ENCODE peak calls at places on chromosomes 7 and 10, in four cellular contexts. Z is HCT116, Q is HepG2, V is SK-N-SH. W is an unnamed sample.
A peak's percentile ranks its signal among the peaks of the same experiment; 100 is the strongest.

GRCh38 chr7:150450491-150450992 is at the start of gene GIMAP8:
- DNase-seq in Z (no peak), Q (no peak), V (no peak), W (peak; percentile 8)

GRCh38 chr7:92916751-92917369 is 80.5 kb upstream of the CDK6 start:
- DNase-seq in Z (peak; percentile 32), Q (peak; percentile 27), V (peak; percentile 40), W (no peak)

GRCh38 chr7:145753004-145753403 is 363.6 kb upstream of the CNTNAP2 start:
- DNase-seq in Z (no peak), Q (no peak), V (no peak), W (no peak)

GRCh38 chr7:127375626-127376025 is 16.9 kb downstream of the ZNF800 start:
- DNase-seq in Z (no peak), Q (no peak), V (no peak), W (no peak)

GRCh38 chr7:126339813-126340212 is 912.9 kb downstream of the GRM8 start:
- DNase-seq in Z (no peak), Q (no peak), V (peak; percentile 27), W (no peak)

GRCh38 chr7:47488205-47488968 is 93.5 kb downstream of the TNS3 start:
- DNase-seq in Z (no peak), Q (no peak), V (no peak), W (no peak)

GRCh38 chr7:135659159-135659837 is 3.0 kb upstream of the STMP1 start:
- DNase-seq in Z (no peak), Q (no peak), V (no peak), W (no peak)

GRCh38 chr7:47285860-47286491 is 295.9 kb downstream of the TNS3 start:
- DNase-seq in Z (no peak), Q (no peak), V (peak; percentile 85), W (no peak)

GRCh38 chr7:44147026-44147881 is 6.1 kb upstream of the MYL7 start:
- DNase-seq in Z (no peak), Q (no peak), V (peak; percentile 55), W (peak; percentile 91)

GRCh38 chr10:22823109-22823508 is 104.7 kb upstream of the ARMC3 start:
- DNase-seq in Z (peak; percentile 95), Q (peak; percentile 79), V (no peak), W (no peak)

GRCh38 chr7:141073173-141073640 is 657 bp upstream of the TMEM178B start:
- DNase-seq in Z (no peak), Q (peak; percentile 3), V (peak; percentile 83), W (no peak)

GRCh38 chr7:141071260-141071854 is 2.5 kb upstream of the TMEM178B start:
- DNase-seq in Z (peak; percentile 4), Q (peak; percentile 7), V (peak; percentile 91), W (peak; percentile 58)

GRCh38 chr7:141072548-141073172 is 1.2 kb upstream of the TMEM178B start:
- DNase-seq in Z (no peak), Q (no peak), V (peak; percentile 84), W (no peak)

GRCh38 chr7:141073641-141074161 is at the start of gene TMEM178B:
- DNase-seq in Z (no peak), Q (no peak), V (peak; percentile 74), W (no peak)

GRCh38 chr7:141071855-141072547 is 1.9 kb upstream of the TMEM178B start:
- DNase-seq in Z (no peak), Q (no peak), V (peak; percentile 67), W (no peak)
- TF ChIP-seq ELF1 in Z (no peak), Q (no peak), V (no peak), W (no peak)

GRCh38 chr10:24962998-24963397 is 10.6 kb upstream of the PRTFDC1 start:
- DNase-seq in Z (peak; percentile 90), Q (peak; percentile 84), V (no peak), W (no peak)

GRCh38 chr10:24963646-24964045 is 11.2 kb upstream of the PRTFDC1 start:
- DNase-seq in Z (no peak), Q (no peak), V (no peak), W (no peak)

GRCh38 chr10:24961582-24961981 is 9.2 kb upstream of the PRTFDC1 start:
- DNase-seq in Z (no peak), Q (no peak), V (no peak), W (no peak)

GRCh38 chr10:24957624-24958435 is 5.4 kb upstream of the PRTFDC1 start:
- DNase-seq in Z (peak; percentile 31), Q (no peak), V (no peak), W (no peak)

DNA sequence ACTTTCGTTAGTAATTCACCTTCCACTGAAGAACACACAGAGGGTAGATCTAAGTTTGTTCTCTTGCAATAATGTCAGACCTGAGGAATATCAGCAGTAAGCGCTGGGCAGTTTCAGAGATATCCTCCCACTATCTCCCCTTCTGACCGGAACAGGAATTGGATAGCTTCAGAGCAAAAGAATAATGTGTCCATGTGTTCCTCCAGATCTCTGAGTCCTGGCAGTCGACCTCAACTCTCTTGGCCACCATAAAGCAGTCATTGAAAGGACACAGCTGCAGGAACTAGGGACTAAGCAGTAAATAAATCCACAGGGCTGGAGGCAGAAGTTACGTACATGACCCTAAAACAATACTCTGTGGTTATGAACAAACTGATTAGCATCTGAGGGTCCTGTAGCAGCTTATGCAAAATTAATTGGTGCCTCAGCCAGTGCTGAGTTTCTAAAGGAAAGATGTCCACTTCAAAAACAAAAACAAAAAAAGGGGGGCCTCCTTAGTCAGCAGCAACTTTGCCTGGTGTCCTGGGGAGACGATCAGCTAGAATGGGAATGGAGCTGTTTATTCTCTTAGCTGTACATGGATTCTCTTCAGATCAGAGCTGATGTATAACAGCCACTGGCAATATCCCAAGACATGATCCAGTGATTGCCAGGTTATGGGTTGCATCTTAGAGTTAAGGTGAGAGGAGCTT is 6.4 kb upstream of the PRTFDC1 start:
- DNase-seq in Z (no peak), Q (no peak), V (no peak), W (peak; percentile 48)
- TF ChIP-seq ELF1 in Z (no peak), Q (no peak), V (no peak), W (no peak)

DNA sequence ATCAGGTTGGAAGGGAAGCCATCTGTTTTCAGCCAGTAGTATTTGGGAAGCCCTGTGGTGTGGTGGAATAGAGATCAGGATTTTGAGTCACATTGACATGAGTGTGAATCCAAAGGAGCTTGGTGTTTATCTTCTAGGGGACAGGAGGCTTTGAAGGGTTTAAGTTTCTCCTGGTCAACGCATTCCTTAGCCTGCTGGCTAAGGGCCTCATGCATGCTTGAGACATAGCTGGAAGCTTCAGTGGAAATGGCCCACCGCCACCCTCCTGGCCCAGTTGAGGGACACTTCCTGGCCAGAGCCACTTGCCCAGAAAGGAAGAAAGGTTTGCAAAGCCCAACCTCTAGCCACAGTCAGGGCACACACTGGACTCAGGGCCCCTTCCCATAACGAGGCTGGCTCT is 70.9 kb downstream of the CDK1 start:
- DNase-seq in Z (no peak), Q (no peak), V (no peak), W (no peak)
- TF ChIP-seq ELF1 in Z (no peak), Q (no peak), V (no peak), W (no peak)

GRCh38 chr10:110993024-110993693 is 73.8 kb downstream of the SHOC2 start:
- DNase-seq in Z (no peak), Q (no peak), V (no peak), W (no peak)
- TF ChIP-seq ELF1 in Z (no peak), Q (no peak), V (no peak), W (no peak)

DNA sequence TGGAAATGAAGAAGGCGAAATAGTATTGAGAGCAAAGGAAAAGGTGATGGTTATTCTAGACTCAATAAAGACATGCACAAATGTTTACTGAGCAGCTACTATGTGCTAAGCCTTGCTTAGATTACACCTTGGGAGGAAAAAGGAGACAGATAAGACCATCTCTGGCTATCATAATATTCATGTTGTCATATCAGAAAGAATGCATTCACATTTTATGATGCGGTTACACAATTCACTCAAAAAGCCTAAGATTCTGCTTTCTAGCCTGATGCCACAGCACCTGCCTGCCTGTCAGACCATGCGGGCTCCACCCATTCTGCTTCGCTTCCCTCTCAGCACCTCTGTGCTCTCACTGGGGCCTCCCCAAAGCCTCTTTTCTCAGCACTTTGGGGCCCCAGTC is 100.9 kb downstream of the JCAD start:
- DNase-seq in Z (no peak), Q (no peak), V (no peak), W (no peak)
- TF ChIP-seq ELF1 in Z (no peak), Q (no peak), V (no peak), W (no peak)

GRCh38 chr7:155811895-155812761 is at the start of gene SHH:
- DNase-seq in Z (no peak), Q (no peak), V (no peak), W (no peak)

GRCh38 chr7:155809332-155809946 is 2.8 kb downstream of the SHH start:
- DNase-seq in Z (no peak), Q (no peak), V (no peak), W (no peak)

GRCh38 chr7:155811560-155811894 is 736 bp downstream of the SHH start:
- DNase-seq in Z (no peak), Q (no peak), V (no peak), W (no peak)

GRCh38 chr7:155809947-155810606 is 2.2 kb downstream of the SHH start:
- DNase-seq in Z (no peak), Q (no peak), V (no peak), W (no peak)

DNA sequence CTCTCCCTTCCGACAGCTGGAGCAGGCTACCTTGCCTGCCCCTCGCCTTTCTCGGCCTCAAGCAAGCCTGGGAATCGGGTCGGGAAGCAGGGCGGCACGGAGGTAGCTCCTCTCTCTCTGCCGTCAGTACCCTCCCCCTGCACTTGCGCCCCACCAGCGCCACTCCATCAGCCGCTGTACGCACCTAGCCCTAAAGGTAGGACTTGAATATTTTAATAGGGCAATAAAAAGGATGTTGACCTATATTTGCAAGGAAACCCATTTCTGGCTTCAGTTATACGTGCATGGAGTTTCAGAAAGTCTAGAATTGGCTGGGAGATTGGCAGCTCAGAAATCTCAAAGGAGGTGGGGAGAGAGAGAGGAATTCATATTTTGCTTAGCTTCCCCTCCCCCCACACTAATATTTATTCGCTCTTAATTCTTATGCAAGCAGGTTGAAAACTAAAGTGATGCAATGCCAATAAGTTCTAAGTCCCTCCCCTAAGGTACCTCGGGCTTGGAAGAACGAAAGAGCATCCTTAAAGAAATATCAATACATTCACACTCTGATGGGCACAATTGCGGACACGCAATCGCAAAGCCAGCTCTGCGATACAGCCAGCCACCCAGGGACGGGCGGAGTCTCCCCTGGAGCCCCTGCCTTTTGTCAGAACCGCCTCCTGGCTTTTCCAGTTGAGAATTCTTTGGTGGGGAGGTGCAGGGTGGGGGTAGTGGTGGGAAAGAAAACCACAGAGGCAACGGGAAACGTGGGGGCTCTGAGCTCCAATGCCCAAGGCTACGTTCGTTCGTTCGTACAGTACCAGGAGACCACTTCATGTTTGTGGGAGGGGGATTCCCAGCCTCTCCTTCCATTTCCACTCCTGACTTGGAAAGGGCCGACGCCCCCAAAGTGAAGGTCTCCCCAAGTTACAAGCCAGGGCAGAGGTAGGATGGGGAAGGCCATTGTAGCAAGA is 1.4 kb downstream of the SHH start:
- DNase-seq in Z (no peak), Q (no peak), V (no peak), W (no peak)
- TF ChIP-seq ELF1 in Z (no peak), Q (no peak), V (no peak), W (no peak)

GRCh38 chr10:103549349-103549685 is 55.8 kb downstream of the NEURL1 start:
- DNase-seq in Z (no peak), Q (no peak), V (peak; percentile 3), W (no peak)

GRCh38 chr10:103547391-103547946 is 54.0 kb downstream of the NEURL1 start:
- DNase-seq in Z (no peak), Q (no peak), V (peak; percentile 44), W (no peak)

GRCh38 chr10:103548581-103549348 is 55.3 kb downstream of the NEURL1 start:
- DNase-seq in Z (no peak), Q (no peak), V (peak; percentile 5), W (no peak)

GRCh38 chr10:103546401-103546800 is 52.9 kb downstream of the NEURL1 start:
- DNase-seq in Z (no peak), Q (no peak), V (peak; percentile 7), W (no peak)

GRCh38 chr10:103548006-103548405 is 54.5 kb downstream of the NEURL1 start:
- DNase-seq in Z (no peak), Q (no peak), V (no peak), W (no peak)
- TF ChIP-seq ELF1 in Z (no peak), Q (no peak), V (no peak), W (no peak)